ENCODE peak calls at places on chromosomes 7 and 10, in five cellular contexts. One of them, this sample, is unnamed.

GRCh38 chr10:102646610-102647432 is 2.5 kb downstream of the TRIM8 start:
- DNase-seq in T-cell: no peak
- DNase-seq in HS-27A: no peak
- DNase-seq in PC-9: no peak
- DNase-seq in activated CD4-positive, alpha-beta T cell treated with anti-CD3 and anti-CD28 coated beads for 36 hours: peak; percentile 80
- DNase-seq in this sample: no peak

GRCh38 chr10:42938351-42938750 is 138.5 kb upstream of the RET start:
- DNase-seq in T-cell: no peak
- DNase-seq in HS-27A: no peak
- DNase-seq in PC-9: no peak
- DNase-seq in activated CD4-positive, alpha-beta T cell treated with anti-CD3 and anti-CD28 coated beads for 36 hours: no peak
- DNase-seq in this sample: no peak

GRCh38 chr10:30518907-30519306 is 84.9 kb downstream of the MAP3K8 start:
- DNase-seq in T-cell: no peak
- DNase-seq in HS-27A: no peak
- DNase-seq in PC-9: no peak
- DNase-seq in activated CD4-positive, alpha-beta T cell treated with anti-CD3 and anti-CD28 coated beads for 36 hours: no peak
- DNase-seq in this sample: no peak

GRCh38 chr7:141397236-141398163 is 153.7 kb upstream of the AGK start:
- DNase-seq in T-cell: no peak
- DNase-seq in HS-27A: no peak
- DNase-seq in PC-9: no peak
- DNase-seq in activated CD4-positive, alpha-beta T cell treated with anti-CD3 and anti-CD28 coated beads for 36 hours: no peak
- DNase-seq in this sample: no peak

GRCh38 chr7:132255898-132256297 is 320.4 kb downstream of the PLXNA4 start:
- DNase-seq in T-cell: no peak
- DNase-seq in HS-27A: no peak
- DNase-seq in PC-9: no peak
- DNase-seq in activated CD4-positive, alpha-beta T cell treated with anti-CD3 and anti-CD28 coated beads for 36 hours: no peak
- DNase-seq in this sample: no peak

GRCh38 chr10:110413049-110413783 is 84.5 kb upstream of the DUSP5 start:
- DNase-seq in T-cell: no peak
- DNase-seq in HS-27A: no peak
- DNase-seq in PC-9: no peak
- DNase-seq in activated CD4-positive, alpha-beta T cell treated with anti-CD3 and anti-CD28 coated beads for 36 hours: peak; percentile 54
- DNase-seq in this sample: no peak

GRCh38 chr10:110361800-110362456 is 57.2 kb upstream of the SMNDC1 start:
- DNase-seq in T-cell: no peak
- DNase-seq in HS-27A: no peak
- DNase-seq in PC-9: no peak
- DNase-seq in activated CD4-positive, alpha-beta T cell treated with anti-CD3 and anti-CD28 coated beads for 36 hours: peak; percentile 47
- DNase-seq in this sample: no peak

GRCh38 chr10:93413252-93413689 is 68.9 kb downstream of the MYOF start:
- DNase-seq in T-cell: peak; percentile 7
- DNase-seq in HS-27A: no peak
- DNase-seq in PC-9: no peak
- DNase-seq in activated CD4-positive, alpha-beta T cell treated with anti-CD3 and anti-CD28 coated beads for 36 hours: peak; percentile 35
- DNase-seq in this sample: no peak

GRCh38 chr10:36109399-36110023 is 467.4 kb upstream of the FZD8 start:
- DNase-seq in T-cell: no peak
- DNase-seq in HS-27A: no peak
- DNase-seq in PC-9: no peak
- DNase-seq in activated CD4-positive, alpha-beta T cell treated with anti-CD3 and anti-CD28 coated beads for 36 hours: no peak
- DNase-seq in this sample: no peak

GRCh38 chr10:122981066-122981464 is 864 bp downstream of the PSTK start:
- DNase-seq in T-cell: no peak
- DNase-seq in HS-27A: no peak
- DNase-seq in PC-9: no peak
- DNase-seq in activated CD4-positive, alpha-beta T cell treated with anti-CD3 and anti-CD28 coated beads for 36 hours: no peak
- DNase-seq in this sample: no peak

GRCh38 chr7:98568891-98569290 is 48.2 kb upstream of the NPTX2 start:
- DNase-seq in T-cell: no peak
- DNase-seq in HS-27A: no peak
- DNase-seq in PC-9: no peak
- DNase-seq in activated CD4-positive, alpha-beta T cell treated with anti-CD3 and anti-CD28 coated beads for 36 hours: no peak
- DNase-seq in this sample: no peak

GRCh38 chr7:23593706-23594105 is 3.5 kb upstream of the CCDC126 start:
- DNase-seq in T-cell: no peak
- DNase-seq in HS-27A: no peak
- DNase-seq in PC-9: no peak
- DNase-seq in activated CD4-positive, alpha-beta T cell treated with anti-CD3 and anti-CD28 coated beads for 36 hours: peak; percentile 49
- DNase-seq in this sample: no peak

GRCh38 chr7:155702616-155703015 is 58.2 kb downstream of the RBM33 start:
- DNase-seq in T-cell: no peak
- DNase-seq in HS-27A: no peak
- DNase-seq in PC-9: peak; percentile 20
- DNase-seq in activated CD4-positive, alpha-beta T cell treated with anti-CD3 and anti-CD28 coated beads for 36 hours: no peak
- DNase-seq in this sample: no peak

GRCh38 chr10:102313221-102313896 is 68.0 kb downstream of the GBF1 start:
- DNase-seq in T-cell: no peak
- DNase-seq in HS-27A: no peak
- DNase-seq in PC-9: no peak
- DNase-seq in activated CD4-positive, alpha-beta T cell treated with anti-CD3 and anti-CD28 coated beads for 36 hours: no peak
- DNase-seq in this sample: no peak

GRCh38 chr10:101228682-101229274 is 485 bp downstream of the LBX1 start:
- DNase-seq in T-cell: no peak
- DNase-seq in HS-27A: no peak
- DNase-seq in PC-9: no peak
- DNase-seq in activated CD4-positive, alpha-beta T cell treated with anti-CD3 and anti-CD28 coated beads for 36 hours: no peak
- DNase-seq in this sample: peak; percentile 89

GRCh38 chr7:26653966-26654365 is 210.4 kb downstream of the SKAP2 start:
- DNase-seq in T-cell: no peak
- DNase-seq in HS-27A: no peak
- DNase-seq in PC-9: peak; percentile 22
- DNase-seq in activated CD4-positive, alpha-beta T cell treated with anti-CD3 and anti-CD28 coated beads for 36 hours: no peak
- DNase-seq in this sample: no peak

GRCh38 chr7:103325744-103326143 is 18.8 kb downstream of the DNAJC2 start:
- DNase-seq in T-cell: no peak
- DNase-seq in HS-27A: no peak
- DNase-seq in PC-9: no peak
- DNase-seq in activated CD4-positive, alpha-beta T cell treated with anti-CD3 and anti-CD28 coated beads for 36 hours: peak; percentile 18
- DNase-seq in this sample: no peak

GRCh38 chr7:93231264-93231663 is 902 bp upstream of the VPS50 start:
- DNase-seq in T-cell: no peak
- DNase-seq in HS-27A: no peak
- DNase-seq in PC-9: no peak
- DNase-seq in activated CD4-positive, alpha-beta T cell treated with anti-CD3 and anti-CD28 coated beads for 36 hours: no peak
- DNase-seq in this sample: no peak

GRCh38 chr10:103763374-103764202 is 91.8 kb downstream of the SH3PXD2A start:
- DNase-seq in T-cell: no peak
- DNase-seq in HS-27A: no peak
- DNase-seq in PC-9: no peak
- DNase-seq in activated CD4-positive, alpha-beta T cell treated with anti-CD3 and anti-CD28 coated beads for 36 hours: peak; percentile 36
- DNase-seq in this sample: no peak

GRCh38 chr10:51341216-51341615 is 266.9 kb downstream of the PRKG1 start:
- DNase-seq in T-cell: no peak
- DNase-seq in HS-27A: no peak
- DNase-seq in PC-9: no peak
- DNase-seq in activated CD4-positive, alpha-beta T cell treated with anti-CD3 and anti-CD28 coated beads for 36 hours: no peak
- DNase-seq in this sample: no peak